ENCODE peak calls at places on chromosomes 13 and 19, in six cellular contexts. M is GM13976, P is stomach, C is RCC 7860, I is A673, Y is mesothelial cell of epicardium. Q is an unnamed sample.
A peak's percentile ranks its signal among the peaks of the same experiment; 100 is the strongest.

GRCh38 chr19:4115050-4115817 is 8.7 kb downstream of the MAP2K2 start:
- DNase-seq in C (no peak), I (no peak), M (peak; percentile 93), P (peak; percentile 43), Y (no peak), Q (no peak)

GRCh38 chr13:106533101-106533939 is 2.1 kb downstream of the EFNB2 start:
- DNase-seq in M (peak; percentile 50), Y (peak; percentile 77), I (peak; percentile 13), C (peak; percentile 60), P (peak; percentile 86), Q (peak; percentile 84)

GRCh38 chr19:8363803-8364771 is at the start of gene ANGPTL4:
- DNase-seq in I (peak; percentile 83), Y (peak; percentile 60), P (peak; percentile 82), M (peak; percentile 78), C (no peak), Q (peak; percentile 60)

GRCh38 chr19:13951799-13952153 is 533 bp upstream of the DCAF15 start:
- DNase-seq in P (no peak), I (no peak), C (no peak), Y (no peak), M (no peak), Q (no peak)

GRCh38 chr19:46955114-46955812 is 64.4 kb upstream of the NPAS1 start:
- DNase-seq in I (peak; percentile 40), M (peak; percentile 43), P (no peak), Y (no peak), C (peak; percentile 44), Q (no peak)

GRCh38 chr13:73715910-73716257 is 418.3 kb downstream of the KLF12 start:
- DNase-seq in M (peak; percentile 35), C (no peak), P (no peak), Y (no peak), I (no peak), Q (no peak)

GRCh38 chr19:46081928-46082727 is 41.3 kb upstream of the IGFL4 start:
- DNase-seq in C (peak; percentile 34), Y (peak; percentile 58), I (peak; percentile 70), P (no peak), M (peak; percentile 62), Q (peak; percentile 37)

GRCh38 chr13:46484561-46484960 is 68.4 kb upstream of the LRCH1 start:
- DNase-seq in M (no peak), Y (no peak), I (no peak), P (no peak), C (no peak), Q (no peak)

GRCh38 chr13:26806891-26807290 is 46.3 kb upstream of the GPR12 start:
- DNase-seq in I (no peak), P (no peak), C (no peak), M (no peak), Y (no peak), Q (no peak)

GRCh38 chr13:96091164-96091931 is 1.4 kb downstream of the HS6ST3 start:
- DNase-seq in P (peak; percentile 33), Y (peak; percentile 41), C (no peak), I (no peak), M (peak; percentile 25), Q (no peak)

GRCh38 chr19:35996777-35997176 is 1.8 kb downstream of the SDHAF1 start:
- DNase-seq in Y (no peak), C (no peak), I (no peak), P (no peak), M (no peak), Q (no peak)

GRCh38 chr19:1213391-1214286 is 8.1 kb downstream of the STK11 start:
- DNase-seq in C (peak; percentile 77), Y (no peak), I (peak; percentile 92), P (peak; percentile 73), M (peak; percentile 77), Q (peak; percentile 61)

GRCh38 chr19:46355234-46355990 is 8.5 kb downstream of the PPP5C start:
- DNase-seq in C (peak; percentile 4), P (no peak), I (no peak), M (peak; percentile 62), Y (no peak), Q (no peak)

GRCh38 chr13:59663707-59664106 is 500.0 kb downstream of the DIAPH3 start:
- DNase-seq in C (no peak), Y (no peak), P (no peak), I (no peak), M (no peak), Q (no peak)

GRCh38 chr19:41541990-41542584 is 33.9 kb upstream of the CEACAM21 start:
- DNase-seq in I (peak; percentile 82), M (no peak), C (no peak), Y (no peak), P (peak; percentile 73), Q (peak; percentile 68)

GRCh38 chr19:5679289-5680082 is 830 bp downstream of the MICOS13 start:
- DNase-seq in C (no peak), Y (no peak), P (no peak), I (no peak), M (no peak), Q (no peak)

GRCh38 chr13:101919541-101920306 is 467.2 kb downstream of the ITGBL1 start:
- DNase-seq in I (no peak), M (peak; percentile 13), Y (peak; percentile 68), C (no peak), P (no peak), Q (no peak)

GRCh38 chr13:94251801-94252200 is 227.7 kb downstream of the DCT start:
- DNase-seq in M (no peak), C (peak; percentile 39), P (no peak), Y (no peak), I (peak; percentile 91), Q (no peak)

GRCh38 chr19:33665776-33666175 is 44.0 kb downstream of the CHST8 start:
- DNase-seq in M (no peak), Y (peak; percentile 33), I (no peak), C (no peak), P (peak; percentile 9), Q (no peak)

GRCh38 chr19:23957660-23958281 is 43.1 kb downstream of the ZNF726 start:
- DNase-seq in M (no peak), I (no peak), Y (no peak), C (peak; percentile 87), P (no peak), Q (peak; percentile 60)

GRCh38 chr13:99871249-99871898 is 100.2 kb downstream of the ZIC5 start:
- DNase-seq in C (no peak), I (peak; percentile 55), P (no peak), Y (no peak), M (no peak), Q (no peak)

GRCh38 chr19:8614455-8614854 is 3.9 kb upstream of the ADAMTS10 start:
- DNase-seq in P (no peak), I (no peak), M (no peak), Y (no peak), C (no peak), Q (no peak)

GRCh38 chr19:50928841-50929240 is 17.6 kb upstream of the KLK4 start:
- DNase-seq in M (no peak), Y (no peak), C (no peak), I (no peak), P (no peak), Q (no peak)

GRCh38 chr13:73835138-73835721 is 299.0 kb downstream of the KLF12 start:
- DNase-seq in I (peak; percentile 72), M (peak; percentile 36), Y (no peak), C (peak; percentile 48), P (no peak), Q (no peak)

GRCh38 chr19:50266896-50267295 is 62.3 kb downstream of the KCNC3 start:
- DNase-seq in P (peak; percentile 30), M (peak; percentile 66), C (no peak), I (no peak), Y (no peak), Q (no peak)

GRCh38 chr19:36973021-36973843 is 57.1 kb downstream of the ZNF568 start:
- DNase-seq in C (no peak), M (peak; percentile 79), I (peak; percentile 43), Y (no peak), P (peak; percentile 78), Q (peak; percentile 88)

GRCh38 chr13:68064371-68064770 is 834.2 kb upstream of the PCDH9 start:
- DNase-seq in P (no peak), M (no peak), C (no peak), Y (no peak), I (no peak), Q (no peak)

GRCh38 chr13:74201530-74201929 is 67.3 kb upstream of the KLF12 start:
- DNase-seq in C (no peak), P (no peak), Y (no peak), M (no peak), I (no peak), Q (no peak)

GRCh38 chr19:10268077-10268476 is 2.8 kb upstream of the ICAM1 start:
- DNase-seq in Y (no peak), I (no peak), M (no peak), P (no peak), C (no peak), Q (no peak)

GRCh38 chr19:1799695-1800342 is 12.3 kb downstream of the ATP8B3 start:
- DNase-seq in I (no peak), M (no peak), P (no peak), C (no peak), Y (no peak), Q (no peak)

GRCh38 chr13:61797397-61797796 is 381.7 kb upstream of the PCDH20 start:
- DNase-seq in C (no peak), M (no peak), I (no peak), P (no peak), Y (no peak), Q (no peak)

GRCh38 chr19:16714702-16715294 is 4.8 kb upstream of the NWD1 start:
- DNase-seq in C (peak; percentile 22), I (peak; percentile 77), P (peak; percentile 64), Y (peak; percentile 66), M (peak; percentile 73), Q (peak; percentile 56)

GRCh38 chr13:96082640-96083039 is 7.3 kb upstream of the HS6ST3 start:
- DNase-seq in Y (no peak), C (no peak), P (no peak), I (no peak), M (no peak), Q (no peak)

GRCh38 chr19:19459707-19460251 is 54.3 kb downstream of the GATAD2A start:
- DNase-seq in I (peak; percentile 82), Y (no peak), M (peak; percentile 67), P (peak; percentile 41), C (peak; percentile 44), Q (no peak)

GRCh38 chr19:8001651-8001994 is 3.8 kb downstream of the ELAVL1 start:
- DNase-seq in I (no peak), M (no peak), P (no peak), C (no peak), Y (no peak), Q (no peak)

GRCh38 chr19:32611161-32611560 is 30.2 kb downstream of the PDCD5 start:
- DNase-seq in C (no peak), M (no peak), P (no peak), I (no peak), Y (no peak), Q (no peak)

GRCh38 chr19:17125052-17125727 is 49.6 kb downstream of the MYO9B start:
- DNase-seq in M (peak; percentile 79), P (no peak), I (no peak), Y (no peak), C (no peak), Q (no peak)

GRCh38 chr13:32021785-32022184 is 9.8 kb upstream of the FRY start:
- DNase-seq in I (no peak), M (no peak), Y (no peak), P (no peak), C (no peak), Q (no peak)

GRCh38 chr13:85236431-85236830 is 562.8 kb downstream of the SLITRK6 start:
- DNase-seq in C (no peak), M (no peak), I (peak; percentile 26), P (no peak), Y (no peak), Q (no peak)

GRCh38 chr13:105587786-105588185 is 947.7 kb downstream of the EFNB2 start:
- DNase-seq in P (no peak), I (no peak), C (peak; percentile 59), M (no peak), Y (no peak), Q (no peak)